ENCODE peak calls at places on chromosomes 13 and 19, in nine cellular contexts. O is progenitor cell of endocrine pancreas; S is activated CD4-positive, alpha-beta T cell treated with anti-CD3 and anti-CD28 coated beads for 36 hours; X is GM10248; F is upper lobe of left lung; Z is astrocyte; K is stimulated activated CD8-positive, alpha-beta memory T cell treated with anti-CD3 and anti-CD28 coated beads, Interleukin-2, amount 100 ng/mL, for 1 hour; N is stimulated activated CD4-positive, alpha-beta T cell treated with anti-CD3 and anti-CD28 coated beads, Interleukin-2, amount 100 ng/mL, for 24 hours; L is lung. P is an unnamed sample.

GRCh38 chr13:46753917-46754316 is 43.0 kb downstream of the ESD start:
- DNase-seq in K (no peak), F (no peak), Z (no peak), S (no peak), N (no peak), O (no peak), X (no peak), L (no peak), P (no peak)

GRCh38 chr13:74316531-74316930 is 182.3 kb upstream of the KLF12 start:
- DNase-seq in O (no peak), X (no peak), F (no peak), S (no peak), Z (peak), L (no peak), N (no peak), K (no peak), P (no peak)

GRCh38 chr19:7855426-7856276 is 18.5 kb downstream of the PRR36 start:
- DNase-seq in F (no peak), S (no peak), X (no peak), O (no peak), N (no peak), K (no peak), Z (no peak), L (no peak), P (no peak)

GRCh38 chr13:44868397-44868796 is 120.9 kb downstream of the NUFIP1 start:
- DNase-seq in Z (no peak), X (peak), S (peak), O (no peak), F (no peak), L (no peak), K (no peak), N (no peak), P (no peak)

GRCh38 chr13:51262501-51263211 is 40.5 kb downstream of the FAM124A start:
- DNase-seq in S (no peak), Z (no peak), L (no peak), N (no peak), F (no peak), K (no peak), O (no peak), X (no peak), P (no peak)

GRCh38 chr19:29811125-29812079 is at the start of gene CCNE1:
- DNase-seq in X (peak), F (peak), S (peak), N (peak), K (peak), Z (peak), O (peak), L (peak), P (peak)

GRCh38 chr19:7970716-7971448 is 27.4 kb upstream of the TIMM44 start:
- DNase-seq in L (no peak), N (peak), Z (no peak), K (no peak), X (peak), S (peak), F (no peak), O (peak), P (peak)

GRCh38 chr19:7700128-7700470 is 1.8 kb downstream of the FCER2 start:
- DNase-seq in K (no peak), S (no peak), X (no peak), F (no peak), O (no peak), Z (no peak), L (no peak), N (no peak), P (no peak)

GRCh38 chr13:39527961-39528720 is 74.9 kb downstream of the LHFPL6 start:
- DNase-seq in X (no peak), L (no peak), F (no peak), S (no peak), Z (peak), N (no peak), K (no peak), O (no peak), P (no peak)

GRCh38 chr13:48496271-48496670 is 36.6 kb downstream of the RCBTB2 start:
- DNase-seq in S (no peak), K (no peak), N (no peak), L (no peak), X (no peak), F (no peak), O (no peak), Z (no peak), P (no peak)

GRCh38 chr13:37395544-37395943 is 203.0 kb downstream of the POSTN start:
- DNase-seq in X (no peak), K (no peak), Z (no peak), O (no peak), F (no peak), L (no peak), N (no peak), S (no peak), P (no peak)

GRCh38 chr13:102091231-102091630 is 310.6 kb downstream of the FGF14 start:
- DNase-seq in N (no peak), S (no peak), O (no peak), K (no peak), X (no peak), F (no peak), Z (no peak), L (no peak), P (no peak)

P was measured in germinal center.